ENCODE peak calls at places on chromosomes 1 and 21, in seven cellular contexts. N, J, K, W, H, A and V are unnamed samples.

GRCh38 chr21:22516230-22516629 is 1518.0 kb downstream of the NCAM2 start:
- DNase-seq in H (no peak), A (no peak), N (no peak), J (no peak), W (no peak), K (no peak), V (no peak)

GRCh38 chr1:226994357-226995063 is 54.4 kb downstream of the COQ8A start:
- DNase-seq in A (no peak), J (no peak), N (no peak), K (no peak), W (no peak), H (no peak), V (no peak)

GRCh38 chr1:221118176-221118937 is 239.1 kb downstream of the HLX start:
- DNase-seq in A (no peak), K (no peak), N (no peak), W (no peak), J (no peak), H (no peak), V (no peak)

GRCh38 chr1:6361124-6361775 is 32.3 kb downstream of the ACOT7 start:
- DNase-seq in A (no peak), N (no peak), W (no peak), J (no peak), K (no peak), H (no peak), V (no peak)

GRCh38 chr1:43547538-43548072 is 16.9 kb downstream of the PTPRF start:
- DNase-seq in J (no peak), W (no peak), N (no peak), K (no peak), H (no peak), A (peak; percentile 39), V (no peak)

GRCh38 chr1:28735961-28736449 is 735 bp upstream of the YTHDF2 start:
- DNase-seq in W (no peak), A (no peak), K (no peak), H (no peak), N (no peak), J (no peak), V (no peak)

GRCh38 chr1:117045644-117046043 is 14.5 kb upstream of the TTF2 start:
- DNase-seq in H (peak; percentile 23), A (no peak), N (no peak), K (no peak), J (no peak), W (no peak), V (no peak)

GRCh38 chr1:28887418-28887834 is 26.9 kb upstream of the EPB41 start:
- DNase-seq in K (peak; percentile 67), H (no peak), W (peak; percentile 37), A (peak; percentile 2), N (no peak), J (no peak), V (peak; percentile 69)

GRCh38 chr1:80171101-80171500 is 1164.6 kb upstream of the ADGRL4 start:
- DNase-seq in J (no peak), W (no peak), K (no peak), A (no peak), N (peak; percentile 45), H (peak; percentile 17), V (no peak)

GRCh38 chr1:109669246-109669948 is 1.5 kb downstream of the GSTM2 start:
- DNase-seq in H (no peak), N (no peak), K (no peak), W (no peak), A (no peak), J (no peak), V (no peak)

GRCh38 chr1:52595061-52595460 is 7.1 kb upstream of the GPX7 start:
- DNase-seq in K (no peak), A (no peak), N (no peak), H (no peak), J (no peak), W (no peak), V (no peak)

GRCh38 chr1:24743404-24744211 is 1.6 kb upstream of the CLIC4 start:
- DNase-seq in N (no peak), H (peak; percentile 91), W (no peak), J (no peak), K (no peak), A (no peak), V (peak; percentile 62)

GRCh38 chr1:243267346-243268283 is 11.8 kb downstream of the SDCCAG8 start:
- DNase-seq in W (no peak), A (no peak), K (no peak), N (no peak), H (no peak), J (no peak), V (no peak)

GRCh38 chr1:75797606-75798216 is 1.0 kb downstream of the MSH4 start:
- DNase-seq in J (no peak), W (peak; percentile 13), H (no peak), K (no peak), N (no peak), A (no peak), V (no peak)

GRCh38 chr21:15682182-15682895 is 47.4 kb upstream of the USP25 start:
- DNase-seq in J (no peak), N (no peak), A (no peak), H (peak; percentile 91), W (no peak), K (no peak), V (no peak)

GRCh38 chr1:99613716-99614115 is 32.2 kb upstream of the PALMD start:
- DNase-seq in W (no peak), A (no peak), K (no peak), N (no peak), J (no peak), H (peak; percentile 25), V (no peak)

GRCh38 chr1:89102055-89102454 is 23.9 kb downstream of the GBP2 start:
- DNase-seq in W (no peak), K (no peak), J (no peak), A (no peak), N (no peak), H (no peak), V (no peak)

GRCh38 chr1:1344672-1345361 is 4.4 kb downstream of the DVL1 start:
- DNase-seq in J (no peak), W (peak; percentile 76), A (no peak), N (no peak), H (peak; percentile 51), K (no peak), V (no peak)

GRCh38 chr21:45975017-45975595 is 6.5 kb upstream of the COL6A1 start:
- DNase-seq in A (no peak), K (no peak), W (no peak), N (no peak), J (no peak), H (no peak), V (peak; percentile 66)

GRCh38 chr1:199399996-199400714 is 627.4 kb upstream of the NR5A2 start:
- DNase-seq in A (no peak), J (no peak), H (no peak), K (no peak), W (no peak), N (no peak), V (no peak)

GRCh38 chr1:109640285-109640865 is 15.5 kb upstream of the GSTM4 start:
- DNase-seq in A (peak; percentile 73), K (peak; percentile 93), J (peak; percentile 83), W (peak; percentile 95), N (peak; percentile 60), H (peak; percentile 78), V (peak; percentile 92)

GRCh38 chr1:157080714-157081113 is 18.9 kb downstream of the ETV3L start:
- DNase-seq in K (no peak), A (no peak), W (no peak), H (no peak), J (no peak), N (no peak), V (no peak)

GRCh38 chr1:226717256-226717909 is 21.7 kb downstream of the ITPKB start:
- DNase-seq in K (no peak), N (no peak), A (no peak), W (no peak), J (no peak), H (no peak), V (no peak)

GRCh38 chr1:229848762-229849677 is 218.0 kb upstream of the GALNT2 start:
- DNase-seq in W (peak; percentile 18), K (no peak), H (peak; percentile 66), A (no peak), J (no peak), N (no peak), V (no peak)

GRCh38 chr1:92424376-92424775 is 62.3 kb downstream of the GFI1 start:
- DNase-seq in K (no peak), N (no peak), W (no peak), J (no peak), A (no peak), H (no peak), V (no peak)

GRCh38 chr21:29264721-29265120 is 34.0 kb upstream of the BACH1 start:
- DNase-seq in J (no peak), K (no peak), W (no peak), A (no peak), N (no peak), H (peak; percentile 14), V (no peak)

GRCh38 chr1:151157067-151157531 is 650 bp downstream of the TNFAIP8L2 start:
- DNase-seq in H (no peak), J (no peak), K (peak; percentile 40), W (peak; percentile 76), N (no peak), A (no peak), V (no peak)

GRCh38 chr1:12409676-12410075 is 179.8 kb downstream of the VPS13D start:
- DNase-seq in H (peak; percentile 65), W (no peak), K (no peak), J (no peak), N (no peak), A (no peak), V (no peak)

GRCh38 chr1:164637461-164638375 is 78.7 kb downstream of the PBX1 start:
- DNase-seq in A (peak; percentile 50), W (no peak), N (no peak), J (no peak), H (peak; percentile 84), K (no peak), V (no peak)

GRCh38 chr1:183051546-183051945 is 28.3 kb downstream of the LAMC1 start:
- DNase-seq in A (no peak), W (no peak), J (no peak), H (peak; percentile 21), N (no peak), K (no peak), V (no peak)

GRCh38 chr1:65059930-65060538 is 88.0 kb upstream of the AK4 start:
- DNase-seq in K (no peak), H (peak; percentile 72), A (no peak), J (no peak), N (no peak), W (no peak), V (no peak)